ENCODE peak calls at places on chromosomes 7 and 10, in six cellular contexts. One of them, this sample, is unnamed.

GRCh38 chr7:8833355-8833754 is 399.9 kb downstream of the NXPH1 start:
- DNase-seq in bronchial epithelial cell: no peak
- DNase-seq in NCI-H1417: no peak
- DNase-seq in colonic mucosa: no peak
- DNase-seq in stomach: no peak
- DNase-seq in AG10803: no peak
- DNase-seq in this sample: no peak

GRCh38 chr7:131306777-131307176 is 20.9 kb upstream of the MKLN1 start:
- DNase-seq in colonic mucosa: no peak
- DNase-seq in stomach: no peak
- DNase-seq in AG10803: no peak
- DNase-seq in bronchial epithelial cell: no peak
- DNase-seq in NCI-H1417: no peak
- DNase-seq in this sample: no peak

GRCh38 chr10:88342733-88343310 is 240.3 kb downstream of the RNLS start:
- DNase-seq in stomach: no peak
- DNase-seq in NCI-H1417: no peak
- DNase-seq in AG10803: no peak
- DNase-seq in bronchial epithelial cell: no peak
- DNase-seq in colonic mucosa: peak
- DNase-seq in this sample: no peak

GRCh38 chr10:92238586-92239098 is 52.2 kb downstream of the CPEB3 start:
- DNase-seq in bronchial epithelial cell: peak
- DNase-seq in AG10803: peak
- DNase-seq in NCI-H1417: peak
- DNase-seq in stomach: peak
- DNase-seq in colonic mucosa: peak
- DNase-seq in this sample: peak

GRCh38 chr10:6300106-6300783 is 97.5 kb downstream of the PFKFB3 start:
- DNase-seq in stomach: no peak
- DNase-seq in AG10803: peak
- DNase-seq in NCI-H1417: no peak
- DNase-seq in colonic mucosa: no peak
- DNase-seq in bronchial epithelial cell: no peak
- DNase-seq in this sample: no peak

GRCh38 chr10:59582779-59583178 is 126.9 kb downstream of the SLC16A9 start:
- DNase-seq in stomach: no peak
- DNase-seq in AG10803: no peak
- DNase-seq in bronchial epithelial cell: no peak
- DNase-seq in NCI-H1417: no peak
- DNase-seq in colonic mucosa: no peak
- DNase-seq in this sample: no peak

GRCh38 chr10:78410046-78410965 is 376.6 kb downstream of the RPS24 start:
- DNase-seq in bronchial epithelial cell: no peak
- DNase-seq in stomach: peak
- DNase-seq in AG10803: no peak
- DNase-seq in colonic mucosa: no peak
- DNase-seq in NCI-H1417: no peak
- DNase-seq in this sample: no peak

GRCh38 chr10:116777006-116777405 is 34.6 kb upstream of the HSPA12A start:
- DNase-seq in stomach: no peak
- DNase-seq in NCI-H1417: no peak
- DNase-seq in AG10803: no peak
- DNase-seq in bronchial epithelial cell: no peak
- DNase-seq in colonic mucosa: no peak
- DNase-seq in this sample: no peak

GRCh38 chr7:94618134-94618533 is 37.8 kb downstream of the SGCE start:
- DNase-seq in AG10803: no peak
- DNase-seq in colonic mucosa: no peak
- DNase-seq in stomach: no peak
- DNase-seq in NCI-H1417: no peak
- DNase-seq in bronchial epithelial cell: no peak
- DNase-seq in this sample: no peak

GRCh38 chr10:80493482-80494021 is 39.4 kb downstream of the TSPAN14 start:
- DNase-seq in colonic mucosa: no peak
- DNase-seq in stomach: peak
- DNase-seq in bronchial epithelial cell: no peak
- DNase-seq in NCI-H1417: no peak
- DNase-seq in AG10803: peak
- DNase-seq in this sample: no peak

GRCh38 chr7:111660478-111660877 is 98.2 kb upstream of the IMMP2L start:
- DNase-seq in bronchial epithelial cell: no peak
- DNase-seq in stomach: no peak
- DNase-seq in NCI-H1417: no peak
- DNase-seq in AG10803: no peak
- DNase-seq in colonic mucosa: no peak
- DNase-seq in this sample: no peak

GRCh38 chr10:111347386-111348005 is 270.7 kb downstream of the ADRA2A start:
- DNase-seq in colonic mucosa: peak
- DNase-seq in stomach: peak
- DNase-seq in NCI-H1417: no peak
- DNase-seq in bronchial epithelial cell: no peak
- DNase-seq in AG10803: no peak
- DNase-seq in this sample: no peak

GRCh38 chr10:87064651-87065050 is 30.0 kb downstream of the GLUD1 start:
- DNase-seq in stomach: no peak
- DNase-seq in AG10803: no peak
- DNase-seq in bronchial epithelial cell: no peak
- DNase-seq in NCI-H1417: no peak
- DNase-seq in colonic mucosa: no peak
- DNase-seq in this sample: no peak

GRCh38 chr7:14207711-14208110 is 218.2 kb upstream of the ETV1 start:
- DNase-seq in NCI-H1417: no peak
- DNase-seq in stomach: no peak
- DNase-seq in bronchial epithelial cell: no peak
- DNase-seq in colonic mucosa: no peak
- DNase-seq in AG10803: no peak
- DNase-seq in this sample: no peak

GRCh38 chr10:14405076-14406065 is 74.6 kb upstream of the FRMD4A start:
- DNase-seq in colonic mucosa: no peak
- DNase-seq in stomach: no peak
- DNase-seq in NCI-H1417: no peak
- DNase-seq in bronchial epithelial cell: peak
- DNase-seq in AG10803: peak
- DNase-seq in this sample: peak

GRCh38 chr10:25725917-25726716 is 207.9 kb upstream of the MYO3A start:
- DNase-seq in bronchial epithelial cell: peak
- DNase-seq in stomach: no peak
- DNase-seq in NCI-H1417: peak
- DNase-seq in colonic mucosa: peak
- DNase-seq in AG10803: peak
- DNase-seq in this sample: peak

GRCh38 chr10:96831200-96831866 is 765 bp upstream of the LCOR start:
- DNase-seq in colonic mucosa: no peak
- DNase-seq in bronchial epithelial cell: no peak
- DNase-seq in stomach: no peak
- DNase-seq in AG10803: no peak
- DNase-seq in NCI-H1417: no peak
- DNase-seq in this sample: peak

GRCh38 chr7:15378494-15378893 is 183.3 kb downstream of the AGMO start:
- DNase-seq in stomach: no peak
- DNase-seq in AG10803: no peak
- DNase-seq in colonic mucosa: no peak
- DNase-seq in bronchial epithelial cell: no peak
- DNase-seq in NCI-H1417: no peak
- DNase-seq in this sample: no peak

GRCh38 chr10:23197416-23197861 is 5.3 kb downstream of the PTF1A start:
- DNase-seq in AG10803: no peak
- DNase-seq in stomach: no peak
- DNase-seq in bronchial epithelial cell: no peak
- DNase-seq in NCI-H1417: peak
- DNase-seq in colonic mucosa: no peak
- DNase-seq in this sample: no peak

GRCh38 chr7:29113384-29114102 is 32.8 kb downstream of the CPVL start:
- DNase-seq in colonic mucosa: peak
- DNase-seq in bronchial epithelial cell: peak
- DNase-seq in stomach: no peak
- DNase-seq in AG10803: peak
- DNase-seq in NCI-H1417: no peak
- DNase-seq in this sample: peak

This sample was measured in MCF 10A.